ENCODE peak calls at places on chromosomes 12 and 14, in four cellular contexts. One of them, this sample, is unnamed.

GRCh38 chr14:49512147-49512551 is 74.0 kb downstream of the RPS29 start:
- DNase-seq in left ventricle myocardium inferior: no peak
- DNase-seq in uterus: no peak
- DNase-seq in colonic mucosa: no peak
- DNase-seq in this sample: no peak

GRCh38 chr12:47725893-47726292 is 603 bp upstream of the ENDOU start:
- DNase-seq in left ventricle myocardium inferior: no peak
- DNase-seq in uterus: no peak
- DNase-seq in colonic mucosa: no peak
- DNase-seq in this sample: no peak

GRCh38 chr14:64702493-64703392 is 1.5 kb upstream of the PLEKHG3 start:
- DNase-seq in left ventricle myocardium inferior: no peak
- DNase-seq in uterus: no peak
- DNase-seq in colonic mucosa: peak
- DNase-seq in this sample: no peak

GRCh38 chr14:105117257-105117646 is 51.3 kb downstream of the JAG2 start:
- DNase-seq in left ventricle myocardium inferior: no peak
- DNase-seq in uterus: no peak
- DNase-seq in colonic mucosa: no peak
- DNase-seq in this sample: no peak

GRCh38 chr12:30837595-30837994 is 82.8 kb upstream of the CAPRIN2 start:
- DNase-seq in left ventricle myocardium inferior: no peak
- DNase-seq in uterus: no peak
- DNase-seq in colonic mucosa: no peak
- DNase-seq in this sample: no peak

GRCh38 chr12:127170271-127171180 is 1096.4 kb upstream of the TMEM132C start:
- DNase-seq in left ventricle myocardium inferior: no peak
- DNase-seq in uterus: no peak
- DNase-seq in colonic mucosa: no peak
- DNase-seq in this sample: no peak

GRCh38 chr14:92726135-92726932 is 22.1 kb downstream of the LGMN start:
- DNase-seq in left ventricle myocardium inferior: peak
- DNase-seq in uterus: peak
- DNase-seq in colonic mucosa: peak
- DNase-seq in this sample: no peak

GRCh38 chr12:24742378-24742777 is 206.5 kb downstream of the BCAT1 start:
- DNase-seq in left ventricle myocardium inferior: peak
- DNase-seq in uterus: no peak
- DNase-seq in colonic mucosa: peak
- DNase-seq in this sample: no peak

GRCh38 chr12:100077367-100077766 is 65.3 kb downstream of the BLTP3B start:
- DNase-seq in left ventricle myocardium inferior: no peak
- DNase-seq in uterus: no peak
- DNase-seq in colonic mucosa: no peak
- DNase-seq in this sample: no peak

GRCh38 chr12:79900199-79900598 is 34.7 kb downstream of the PPP1R12A start:
- DNase-seq in left ventricle myocardium inferior: no peak
- DNase-seq in uterus: no peak
- DNase-seq in colonic mucosa: no peak
- DNase-seq in this sample: no peak

GRCh38 chr12:32734952-32735351 is 20.7 kb downstream of the YARS2 start:
- DNase-seq in left ventricle myocardium inferior: no peak
- DNase-seq in uterus: no peak
- DNase-seq in colonic mucosa: no peak
- DNase-seq in this sample: no peak

GRCh38 chr12:10716704-10717315 is 6.3 kb downstream of the YBX3 start:
- DNase-seq in left ventricle myocardium inferior: peak
- DNase-seq in uterus: peak
- DNase-seq in colonic mucosa: peak
- DNase-seq in this sample: no peak

GRCh38 chr14:44961151-44961729 is 507 bp downstream of the KLHL28 start:
- DNase-seq in left ventricle myocardium inferior: peak
- DNase-seq in uterus: peak
- DNase-seq in colonic mucosa: peak
- DNase-seq in this sample: peak

GRCh38 chr14:33123281-33123680 is 184.6 kb downstream of the NPAS3 start:
- DNase-seq in left ventricle myocardium inferior: no peak
- DNase-seq in uterus: no peak
- DNase-seq in colonic mucosa: no peak
- DNase-seq in this sample: no peak

GRCh38 chr12:42130670-42131402 is 13.8 kb downstream of the GXYLT1 start:
- DNase-seq in left ventricle myocardium inferior: no peak
- DNase-seq in uterus: peak
- DNase-seq in colonic mucosa: no peak
- DNase-seq in this sample: no peak

GRCh38 chr14:51304428-51304827 is 64.4 kb downstream of the TMX1 start:
- DNase-seq in left ventricle myocardium inferior: no peak
- DNase-seq in uterus: no peak
- DNase-seq in colonic mucosa: no peak
- DNase-seq in this sample: no peak

GRCh38 chr14:64539186-64539552 is 1.4 kb upstream of the HSPA2 start:
- DNase-seq in left ventricle myocardium inferior: no peak
- DNase-seq in uterus: no peak
- DNase-seq in colonic mucosa: no peak
- DNase-seq in this sample: no peak

GRCh38 chr12:110046451-110047187 is 1.7 kb downstream of the C12orf76 start:
- DNase-seq in left ventricle myocardium inferior: no peak
- DNase-seq in uterus: no peak
- DNase-seq in colonic mucosa: no peak
- DNase-seq in this sample: no peak

GRCh38 chr14:34078117-34078743 is 127.4 kb upstream of the EGLN3 start:
- DNase-seq in left ventricle myocardium inferior: no peak
- DNase-seq in uterus: no peak
- DNase-seq in colonic mucosa: no peak
- DNase-seq in this sample: no peak

GRCh38 chr12:75690556-75690955 is 179.1 kb upstream of the KRR1 start:
- DNase-seq in left ventricle myocardium inferior: no peak
- DNase-seq in uterus: no peak
- DNase-seq in colonic mucosa: no peak
- DNase-seq in this sample: no peak

GRCh38 chr12:105538880-105539279 is 208.4 kb downstream of the C12orf75 start:
- DNase-seq in left ventricle myocardium inferior: no peak
- DNase-seq in uterus: no peak
- DNase-seq in colonic mucosa: no peak
- DNase-seq in this sample: no peak

GRCh38 chr12:110058875-110059615 is 10.7 kb upstream of the C12orf76 start:
- DNase-seq in left ventricle myocardium inferior: no peak
- DNase-seq in uterus: no peak
- DNase-seq in colonic mucosa: no peak
- DNase-seq in this sample: no peak

GRCh38 chr12:182381-182883 is 31.5 kb downstream of the SLC6A12 start:
- DNase-seq in left ventricle myocardium inferior: peak
- DNase-seq in uterus: no peak
- DNase-seq in colonic mucosa: no peak
- DNase-seq in this sample: no peak

GRCh38 chr14:100872241-100872640 is 31.3 kb downstream of the RTL1 start:
- DNase-seq in left ventricle myocardium inferior: no peak
- DNase-seq in uterus: no peak
- DNase-seq in colonic mucosa: no peak
- DNase-seq in this sample: no peak

GRCh38 chr12:31005944-31006361 is 67.7 kb upstream of the DDX11 start:
- DNase-seq in left ventricle myocardium inferior: no peak
- DNase-seq in uterus: no peak
- DNase-seq in colonic mucosa: no peak
- DNase-seq in this sample: no peak

GRCh38 chr12:5988659-5989116 is 43.6 kb upstream of the ANO2 start:
- DNase-seq in left ventricle myocardium inferior: peak
- DNase-seq in uterus: peak
- DNase-seq in colonic mucosa: peak
- DNase-seq in this sample: peak

GRCh38 chr14:36724162-36724561 is 62.5 kb downstream of the PAX9 start:
- DNase-seq in left ventricle myocardium inferior: no peak
- DNase-seq in uterus: no peak
- DNase-seq in colonic mucosa: no peak
- DNase-seq in this sample: no peak

GRCh38 chr12:70989232-70989631 is 68.7 kb upstream of the PTPRR start:
- DNase-seq in left ventricle myocardium inferior: no peak
- DNase-seq in uterus: no peak
- DNase-seq in colonic mucosa: no peak
- DNase-seq in this sample: no peak

GRCh38 chr12:88153959-88154358 is 11.9 kb downstream of the TMTC3 start:
- DNase-seq in left ventricle myocardium inferior: no peak
- DNase-seq in uterus: no peak
- DNase-seq in colonic mucosa: no peak
- DNase-seq in this sample: no peak

GRCh38 chr14:61585598-61586538 is 109.4 kb upstream of the HIF1A start:
- DNase-seq in left ventricle myocardium inferior: peak
- DNase-seq in uterus: peak
- DNase-seq in colonic mucosa: peak
- DNase-seq in this sample: no peak

GRCh38 chr12:2283910-2284309 is 231.1 kb downstream of the CACNA1C start:
- DNase-seq in left ventricle myocardium inferior: no peak
- DNase-seq in uterus: no peak
- DNase-seq in colonic mucosa: no peak
- DNase-seq in this sample: no peak

GRCh38 chr12:127487031-127487430 is 779.9 kb upstream of the TMEM132C start:
- DNase-seq in left ventricle myocardium inferior: no peak
- DNase-seq in uterus: no peak
- DNase-seq in colonic mucosa: no peak
- DNase-seq in this sample: no peak

GRCh38 chr14:64703393-64704144 is 655 bp upstream of the PLEKHG3 start:
- DNase-seq in left ventricle myocardium inferior: no peak
- DNase-seq in uterus: no peak
- DNase-seq in colonic mucosa: no peak
- DNase-seq in this sample: no peak

GRCh38 chr14:100532154-100532915 is 54.9 kb downstream of the BEGAIN start:
- DNase-seq in left ventricle myocardium inferior: peak
- DNase-seq in uterus: peak
- DNase-seq in colonic mucosa: peak
- DNase-seq in this sample: no peak

GRCh38 chr12:4421590-4422031 is 24.0 kb downstream of the FGF6 start:
- DNase-seq in left ventricle myocardium inferior: no peak
- DNase-seq in uterus: no peak
- DNase-seq in colonic mucosa: no peak
- DNase-seq in this sample: no peak

GRCh38 chr14:39320318-39320717 is 86.6 kb downstream of the MIA2 start:
- DNase-seq in left ventricle myocardium inferior: no peak
- DNase-seq in uterus: no peak
- DNase-seq in colonic mucosa: no peak
- DNase-seq in this sample: no peak

GRCh38 chr14:105337433-105337832 is 22.9 kb downstream of the PACS2 start:
- DNase-seq in left ventricle myocardium inferior: no peak
- DNase-seq in uterus: no peak
- DNase-seq in colonic mucosa: no peak
- DNase-seq in this sample: no peak

GRCh38 chr12:51897181-51897580 is 9.3 kb downstream of the ANKRD33 start:
- DNase-seq in left ventricle myocardium inferior: no peak
- DNase-seq in uterus: no peak
- DNase-seq in colonic mucosa: no peak
- DNase-seq in this sample: no peak

GRCh38 chr14:100321473-100322137 is 1.5 kb upstream of the SLC25A47 start:
- DNase-seq in left ventricle myocardium inferior: no peak
- DNase-seq in uterus: no peak
- DNase-seq in colonic mucosa: no peak
- DNase-seq in this sample: no peak

GRCh38 chr14:94165744-94166143 is 8.4 kb upstream of the PPP4R4 start:
- DNase-seq in left ventricle myocardium inferior: no peak
- DNase-seq in uterus: no peak
- DNase-seq in colonic mucosa: no peak
- DNase-seq in this sample: no peak

GRCh38 chr14:94163806-94164205 is 10.3 kb upstream of the PPP4R4 start:
- DNase-seq in left ventricle myocardium inferior: no peak
- DNase-seq in uterus: no peak
- DNase-seq in colonic mucosa: no peak
- DNase-seq in this sample: no peak

GRCh38 chr14:94161979-94162378 is 12.1 kb upstream of the PPP4R4 start:
- DNase-seq in left ventricle myocardium inferior: no peak
- DNase-seq in uterus: no peak
- DNase-seq in colonic mucosa: no peak
- DNase-seq in this sample: no peak

GRCh38 chr14:94162466-94162865 is 11.7 kb upstream of the PPP4R4 start:
- DNase-seq in left ventricle myocardium inferior: no peak
- DNase-seq in uterus: no peak
- DNase-seq in colonic mucosa: no peak
- DNase-seq in this sample: no peak

GRCh38 chr14:94164685-94165431 is 9.3 kb upstream of the PPP4R4 start:
- DNase-seq in left ventricle myocardium inferior: no peak
- DNase-seq in uterus: no peak
- DNase-seq in colonic mucosa: no peak
- DNase-seq in this sample: peak
- H3K27ac ChIP-seq in left ventricle myocardium inferior: no peak
- H3K27ac ChIP-seq in uterus: no peak
- H3K27ac ChIP-seq in colonic mucosa: no peak
- H3K27ac ChIP-seq in this sample: peak

GRCh38 chr14:75446447-75446846 is 18.6 kb downstream of the JDP2 start:
- DNase-seq in left ventricle myocardium inferior: no peak
- DNase-seq in uterus: no peak
- DNase-seq in colonic mucosa: no peak
- DNase-seq in this sample: no peak

GRCh38 chr14:75443203-75443969 is 15.6 kb downstream of the JDP2 start:
- DNase-seq in left ventricle myocardium inferior: no peak
- DNase-seq in uterus: no peak
- DNase-seq in colonic mucosa: no peak
- DNase-seq in this sample: no peak

GRCh38 chr14:75442642-75443041 is 14.8 kb downstream of the JDP2 start:
- DNase-seq in left ventricle myocardium inferior: no peak
- DNase-seq in uterus: no peak
- DNase-seq in colonic mucosa: no peak
- DNase-seq in this sample: no peak

GRCh38 chr14:75448209-75448608 is 20.4 kb downstream of the JDP2 start:
- DNase-seq in left ventricle myocardium inferior: no peak
- DNase-seq in uterus: no peak
- DNase-seq in colonic mucosa: no peak
- DNase-seq in this sample: no peak

GRCh38 chr14:75445958-75446357 is 18.1 kb downstream of the JDP2 start:
- DNase-seq in left ventricle myocardium inferior: no peak
- DNase-seq in uterus: no peak
- DNase-seq in colonic mucosa: no peak
- DNase-seq in this sample: no peak
- H3K27ac ChIP-seq in left ventricle myocardium inferior: no peak
- H3K27ac ChIP-seq in uterus: no peak
- H3K27ac ChIP-seq in colonic mucosa: no peak
- H3K27ac ChIP-seq in this sample: no peak

GRCh38 chr14:60485057-60485599 is 735 bp downstream of the C14orf39 start:
- DNase-seq in left ventricle myocardium inferior: no peak
- DNase-seq in uterus: no peak
- DNase-seq in colonic mucosa: no peak
- DNase-seq in this sample: no peak
- H3K27ac ChIP-seq in left ventricle myocardium inferior: no peak
- H3K27ac ChIP-seq in uterus: no peak
- H3K27ac ChIP-seq in colonic mucosa: no peak
- H3K27ac ChIP-seq in this sample: no peak

DNA sequence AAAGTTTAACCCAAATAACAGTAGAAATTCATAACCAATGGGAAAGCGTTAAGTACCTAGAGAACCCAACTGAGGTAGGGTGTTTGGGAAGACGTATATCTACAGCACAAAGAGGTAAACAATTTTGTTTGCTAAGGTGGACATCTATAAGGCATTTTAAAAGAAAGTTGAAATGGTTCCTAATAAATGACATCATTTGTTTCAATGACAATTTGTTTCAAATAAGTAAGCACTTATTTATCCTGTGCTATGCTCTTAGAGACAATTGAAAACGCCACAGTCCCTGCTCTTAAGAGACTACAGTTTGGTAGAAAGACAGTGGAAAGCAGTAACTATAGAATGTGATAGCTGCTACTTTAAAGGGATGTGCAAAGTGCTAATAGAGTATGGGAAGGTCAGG is 19.8 kb upstream of the SMCO2 start:
- DNase-seq in left ventricle myocardium inferior: no peak
- DNase-seq in uterus: no peak
- DNase-seq in colonic mucosa: no peak
- DNase-seq in this sample: no peak
- H3K27ac ChIP-seq in left ventricle myocardium inferior: no peak
- H3K27ac ChIP-seq in uterus: no peak
- H3K27ac ChIP-seq in colonic mucosa: no peak
- H3K27ac ChIP-seq in this sample: no peak

This sample was measured in caudate nucleus.